ENCODE peak calls at places on chromosomes 3 and 15, in four cellular contexts. Q is neural crest cell, L is Caco-2, H is lung. J is an unnamed sample.

GRCh38 chr3:195385526-195385925 is 57.3 kb downstream of the ACAP2 start:
- DNase-seq in Q (no peak), L (peak; percentile 14), H (no peak), J (peak; percentile 14)

GRCh38 chr3:63030666-63031065 is 155.4 kb upstream of the CADPS start:
- DNase-seq in Q (no peak), L (no peak), H (no peak), J (no peak)

GRCh38 chr3:44184319-44184953 is 57.2 kb upstream of the TOPAZ1 start:
- DNase-seq in L (no peak), H (no peak), Q (no peak), J (no peak)

GRCh38 chr3:15305366-15305844 is 27.0 kb downstream of the SH3BP5 start:
- DNase-seq in H (no peak), Q (no peak), L (peak; percentile 86), J (peak; percentile 26)

GRCh38 chr3:140972833-140973232 is 31.2 kb downstream of the SLC25A36 start:
- DNase-seq in L (no peak), Q (no peak), H (no peak), J (no peak)

GRCh38 chr3:39447637-39448483 is 19.6 kb upstream of the MOBP start:
- DNase-seq in H (peak; percentile 75), Q (peak; percentile 67), L (peak; percentile 80), J (peak; percentile 72)

GRCh38 chr15:72450805-72451204 is 23.3 kb upstream of the ARIH1 start:
- DNase-seq in H (no peak), L (no peak), Q (no peak), J (no peak)

GRCh38 chr3:116388867-116389385 is 56.4 kb downstream of the LSAMP start:
- DNase-seq in H (no peak), L (no peak), Q (no peak), J (no peak)

GRCh38 chr15:89858661-89859458 is 34.9 kb downstream of the AP3S2 start:
- DNase-seq in H (no peak), L (no peak), Q (no peak), J (no peak)

GRCh38 chr3:111737712-111738097 is 121.4 kb upstream of the PHLDB2 start:
- DNase-seq in L (no peak), H (peak; percentile 63), Q (no peak), J (peak; percentile 18)

GRCh38 chr3:170809021-170809974 is 60.7 kb downstream of the RPL22L1 start:
- DNase-seq in H (no peak), Q (peak; percentile 6), L (peak; percentile 52), J (peak; percentile 73)
- TF ChIP-seq CTCF in H (no peak), Q (peak; percentile 55), L (peak; percentile 66), J (peak; percentile 82)

DNA sequence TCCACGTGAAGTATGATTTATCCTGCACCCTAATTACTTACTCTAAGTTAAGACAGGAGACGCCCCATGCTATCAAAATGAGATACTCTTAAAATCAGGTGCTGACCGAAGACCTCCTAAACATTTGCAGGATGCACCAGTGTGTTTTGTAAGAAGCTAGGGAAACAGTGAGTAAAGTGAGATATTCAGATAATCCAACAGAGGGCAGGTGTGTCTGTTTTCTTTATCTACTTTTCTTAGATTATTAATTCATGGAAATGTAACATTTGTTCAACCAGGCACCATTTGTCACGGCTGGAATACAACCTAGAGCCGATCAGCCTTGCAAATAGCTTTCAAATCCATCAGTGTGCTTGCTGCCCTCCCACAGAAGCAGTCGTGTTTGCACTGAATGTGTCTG is 202.0 kb upstream of the CHRM5 start:
- DNase-seq in Q (no peak), H (no peak), L (no peak), J (no peak)
- TF ChIP-seq CTCF in Q (no peak), H (no peak), L (no peak), J (no peak)

GRCh38 chr3:161875483-161875882 is 378.9 kb downstream of the OTOL1 start:
- DNase-seq in Q (no peak), L (no peak), H (no peak), J (no peak)
- TF ChIP-seq CTCF in Q (no peak), L (no peak), H (no peak), J (no peak)

DNA sequence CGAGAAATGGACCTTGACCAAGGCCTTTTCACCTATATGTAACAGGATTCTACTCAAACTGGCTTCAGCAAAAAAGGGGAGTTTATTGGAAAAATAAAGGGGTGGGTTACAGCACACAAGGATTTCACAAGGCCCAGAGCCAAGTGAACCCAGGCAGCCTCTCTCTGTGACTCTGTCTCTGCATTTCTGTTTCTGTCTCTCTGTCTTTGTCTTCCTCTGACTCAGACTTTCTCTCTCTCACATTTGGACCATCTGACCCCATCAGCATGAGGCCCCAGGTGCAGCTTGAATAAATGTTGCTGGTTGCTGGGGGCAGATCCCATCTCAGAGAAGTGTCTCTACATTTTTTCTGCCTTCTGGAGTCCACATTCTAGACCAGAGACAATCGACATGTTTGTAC is 45.0 kb downstream of the RPLP1 start:
- DNase-seq in H (no peak), Q (no peak), L (no peak), J (no peak)
- TF ChIP-seq CTCF in H (no peak), Q (no peak), L (no peak), J (no peak)

DNA sequence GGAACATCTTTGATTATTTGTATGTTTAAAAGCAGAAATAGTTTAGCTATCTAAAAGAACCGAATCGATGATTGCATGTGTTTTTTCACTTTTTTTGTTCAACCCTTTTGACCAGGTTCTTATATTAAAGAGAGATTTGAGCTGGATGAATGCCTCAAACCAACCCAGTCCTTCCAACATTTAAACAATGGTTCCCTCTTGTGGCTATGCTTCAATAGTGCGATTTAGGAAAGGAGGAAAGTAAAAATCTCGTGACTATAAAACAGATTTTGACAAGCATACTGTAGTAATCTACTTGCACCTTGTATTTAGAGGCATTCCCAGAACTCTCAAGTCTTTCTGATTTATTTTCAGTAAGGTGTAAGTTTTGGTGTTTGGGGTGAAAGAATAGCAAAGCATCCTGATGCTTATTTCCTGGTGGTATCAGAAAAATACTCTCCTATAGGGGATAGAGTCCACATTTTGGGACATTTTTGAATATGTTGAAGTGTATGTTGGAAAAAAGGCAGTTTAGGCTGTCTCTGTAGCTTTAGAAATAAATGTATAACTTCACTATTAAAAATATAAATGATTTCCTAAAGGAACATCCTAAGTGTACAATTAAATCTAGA is 159.6 kb upstream of the KCNH8 start:
- DNase-seq in H (no peak), Q (no peak), L (peak; percentile 15), J (peak; percentile 12)
- TF ChIP-seq CTCF in H (no peak), Q (peak; percentile 88), L (peak; percentile 62), J (peak; percentile 41)

DNA sequence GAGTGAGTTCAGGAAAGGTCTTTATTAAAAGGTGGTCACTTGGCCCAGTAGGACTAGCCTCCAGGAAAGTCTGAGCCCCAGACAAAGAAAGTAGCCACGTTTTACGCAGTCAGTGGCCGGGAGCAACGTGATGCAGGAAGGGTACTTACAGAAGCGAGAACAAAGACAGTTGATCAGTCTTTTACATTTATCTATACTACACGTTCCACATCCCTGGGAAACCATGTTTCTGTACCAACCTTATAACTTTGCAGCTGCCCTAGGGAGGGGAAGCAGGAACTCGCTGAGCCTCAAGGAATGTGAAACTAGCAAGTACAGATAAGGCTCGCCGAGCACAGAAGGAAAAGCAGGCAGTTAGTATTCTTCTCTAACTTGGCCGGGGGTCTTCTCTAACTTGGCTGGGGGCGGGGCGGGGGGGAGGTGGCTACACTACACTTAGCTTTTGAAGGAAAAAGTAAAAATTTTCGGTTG is 3.4 kb upstream of the KNL1 start:
- DNase-seq in H (no peak), L (no peak), Q (no peak), J (peak; percentile 1)
- TF ChIP-seq CTCF in H (no peak), L (no peak), Q (no peak), J (no peak)

DNA sequence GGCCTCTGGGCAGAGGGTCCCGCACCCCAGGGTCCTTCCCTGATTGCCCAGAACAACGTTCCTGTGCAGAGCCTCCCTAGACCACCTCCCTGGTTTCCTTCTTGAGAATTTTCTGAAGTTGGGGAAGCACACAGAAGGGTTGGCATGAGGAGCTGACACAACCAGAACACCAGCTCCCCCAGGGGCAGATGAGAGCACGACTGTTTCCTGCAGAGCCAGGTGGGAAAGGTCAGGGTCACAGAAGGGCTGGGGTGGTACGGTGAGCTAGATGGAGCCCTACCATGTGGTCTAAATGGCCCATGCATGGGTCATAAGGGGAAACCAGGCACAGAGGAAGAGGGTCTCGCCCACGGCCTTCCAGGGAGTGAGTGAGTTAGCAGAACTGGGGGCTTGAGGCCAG is 10.4 kb downstream of the PPCDC start:
- DNase-seq in H (no peak), Q (no peak), L (no peak), J (no peak)
- TF ChIP-seq CTCF in H (no peak), Q (no peak), L (no peak), J (no peak)